ENCODE peak calls at places on chromosomes 7 and 10, in six cellular contexts. A is fibroblast of lung, Q is heart right ventricle, M is foreskin fibroblast, W is suprapubic skin, T is mesothelial cell of epicardium. N is an unnamed sample.

GRCh38 chr10:21675157-21675796 is 141.2 kb downstream of the MLLT10 start:
- DNase-seq in A (peak; percentile 17), Q (no peak), M (peak; percentile 53), W (no peak), T (no peak), N (peak; percentile 14)

GRCh38 chr10:101986277-101986971 is 69.5 kb downstream of the ARMH3 start:
- DNase-seq in A (peak; percentile 20), Q (peak; percentile 41), M (no peak), W (no peak), T (no peak), N (no peak)

GRCh38 chr7:43870316-43870715 is 999 bp upstream of the MRPS24 start:
- DNase-seq in A (no peak), Q (no peak), M (no peak), W (no peak), T (no peak), N (peak; percentile 10)

GRCh38 chr10:114473776-114474175 is 69.5 kb upstream of the AFAP1L2 start:
- DNase-seq in A (no peak), Q (no peak), M (no peak), W (no peak), T (no peak), N (no peak)

GRCh38 chr10:82497451-82497850 is 622.5 kb downstream of the NRG3 start:
- DNase-seq in A (peak; percentile 45), Q (no peak), M (peak; percentile 88), W (no peak), T (no peak), N (no peak)

GRCh38 chr10:86979296-86979818 is 11.1 kb downstream of the ADIRF start:
- DNase-seq in A (no peak), Q (no peak), M (peak; percentile 56), W (no peak), T (no peak), N (no peak)

GRCh38 chr10:3654496-3654895 is 130.5 kb downstream of the KLF6 start:
- DNase-seq in A (peak; percentile 37), Q (no peak), M (peak; percentile 53), W (no peak), T (no peak), N (no peak)

GRCh38 chr10:93121311-93121710 is 47.6 kb downstream of the CYP26A1 start:
- DNase-seq in A (no peak), Q (no peak), M (no peak), W (no peak), T (no peak), N (no peak)

GRCh38 chr10:87816163-87816841 is 1.7 kb downstream of the ATAD1 start:
- DNase-seq in A (no peak), Q (no peak), M (no peak), W (no peak), T (no peak), N (no peak)

GRCh38 chr10:76318171-76318570 is 886.7 kb downstream of the LRMDA start:
- DNase-seq in A (no peak), Q (no peak), M (no peak), W (no peak), T (no peak), N (no peak)

GRCh38 chr10:95295031-95295755 is 4.4 kb upstream of the PDLIM1 start:
- DNase-seq in A (peak; percentile 75), Q (peak; percentile 54), M (peak; percentile 67), W (no peak), T (no peak), N (peak; percentile 46)

GRCh38 chr7:115229401-115230083 is 307.6 kb downstream of the MDFIC start:
- DNase-seq in A (peak; percentile 96), Q (no peak), M (no peak), W (no peak), T (no peak), N (no peak)

GRCh38 chr7:95357623-95358022 is 33.3 kb upstream of the PON1 start:
- DNase-seq in A (no peak), Q (no peak), M (no peak), W (no peak), T (no peak), N (no peak)
- TF ChIP-seq CTCF in A (peak; percentile 30), Q (peak; percentile 10), M (no peak), W (no peak), T (no peak), N (peak; percentile 33)

GRCh38 chr7:5143106-5143505 is 46.9 kb upstream of the WIPI2 start:
- DNase-seq in A (no peak), Q (no peak), M (no peak), W (no peak), T (no peak), N (no peak)

GRCh38 chr7:5143935-5144903 is 45.8 kb upstream of the WIPI2 start:
- DNase-seq in A (peak; percentile 37), Q (no peak), M (peak; percentile 6), W (no peak), T (no peak), N (peak; percentile 3)

GRCh38 chr7:5139998-5140397 is 50.0 kb upstream of the WIPI2 start:
- DNase-seq in A (peak; percentile 3), Q (no peak), M (peak; percentile 41), W (no peak), T (no peak), N (peak; percentile 7)
- TF ChIP-seq CTCF in A (peak; percentile 18), Q (peak; percentile 47), M (peak; percentile 21), W (no peak), T (peak; percentile 37), N (peak; percentile 57)

GRCh38 chr7:140300263-140301131 is 97.8 kb downstream of the SLC37A3 start:
- DNase-seq in A (no peak), Q (no peak), M (no peak), W (no peak), T (no peak), N (no peak)

GRCh38 chr7:140308060-140308459 is 90.3 kb downstream of the SLC37A3 start:
- DNase-seq in A (no peak), Q (no peak), M (no peak), W (no peak), T (no peak), N (no peak)

DNA sequence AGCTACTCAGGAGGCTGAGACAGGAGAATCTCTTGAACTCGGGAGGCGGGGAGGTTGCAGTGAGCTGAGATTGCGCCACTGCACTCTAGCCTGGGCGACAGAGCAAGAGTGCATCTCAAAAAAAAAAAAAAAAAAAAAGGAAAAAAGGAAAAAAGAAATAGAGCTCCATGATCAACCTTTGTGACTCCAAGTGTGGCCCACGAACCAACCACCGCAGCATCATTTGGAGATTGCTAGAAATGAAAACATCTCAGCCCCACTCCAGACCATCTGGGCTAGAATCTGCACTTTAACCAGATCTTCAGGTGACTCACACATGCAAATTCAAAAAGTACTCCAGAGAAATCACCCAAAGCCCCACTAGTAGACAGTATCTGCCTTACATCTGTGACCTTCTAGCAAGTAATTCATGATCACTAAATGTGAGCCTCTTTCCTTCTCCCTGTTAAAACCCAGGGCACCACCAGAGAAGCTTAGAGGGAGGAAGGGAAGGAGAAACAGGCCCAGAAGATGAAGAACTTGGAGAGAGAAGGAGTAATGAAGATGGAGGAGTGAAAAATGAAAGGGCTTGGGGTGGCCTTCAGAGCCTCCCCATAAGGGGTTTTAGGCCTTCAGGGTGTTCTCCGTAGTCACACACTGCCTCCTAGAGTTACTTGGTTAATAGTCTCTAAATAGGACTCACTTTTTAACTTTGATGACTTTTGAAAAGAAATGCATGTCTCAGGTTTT is 94.1 kb downstream of the SLC37A3 start:
- DNase-seq in A (peak; percentile 27), Q (no peak), M (peak; percentile 26), W (no peak), T (no peak), N (no peak)
- TF ChIP-seq CTCF in A (no peak), Q (peak; percentile 68), M (peak; percentile 5), W (no peak), T (no peak), N (peak; percentile 43)

GRCh38 chr7:31761646-31762045 is 74.6 kb downstream of the PPP1R17 start:
- DNase-seq in A (no peak), Q (peak; percentile 30), M (no peak), W (no peak), T (no peak), N (no peak)

GRCh38 chr7:31764457-31764856 is 77.4 kb downstream of the PPP1R17 start:
- DNase-seq in A (peak; percentile 34), Q (no peak), M (no peak), W (no peak), T (no peak), N (no peak)

GRCh38 chr7:31767686-31768358 is 80.8 kb downstream of the PPP1R17 start:
- DNase-seq in A (no peak), Q (no peak), M (no peak), W (no peak), T (no peak), N (no peak)

GRCh38 chr7:31758770-31759169 is 71.8 kb downstream of the PPP1R17 start:
- DNase-seq in A (no peak), Q (no peak), M (no peak), W (no peak), T (no peak), N (no peak)

DNA sequence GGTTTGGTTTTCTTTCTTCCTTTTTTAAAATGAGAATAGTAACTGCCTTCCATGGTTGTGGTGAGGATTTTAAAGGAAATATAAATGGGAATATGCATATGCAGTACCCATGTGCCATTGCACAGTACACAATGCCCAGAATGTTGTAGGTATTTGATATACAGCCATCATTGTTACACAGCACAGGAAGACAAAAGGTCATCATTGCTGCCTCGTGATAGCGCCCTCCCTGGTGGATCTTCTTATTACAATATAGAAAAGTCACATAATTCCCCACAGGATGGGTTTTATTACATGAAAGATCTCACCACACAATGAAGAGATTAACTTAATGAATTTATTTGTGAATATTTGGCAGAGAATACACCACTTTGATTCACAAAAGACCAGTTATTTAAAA is 76.5 kb downstream of the PPP1R17 start:
- DNase-seq in A (no peak), Q (no peak), M (no peak), W (no peak), T (no peak), N (no peak)
- TF ChIP-seq CTCF in A (peak; percentile 7), Q (no peak), M (peak; percentile 13), W (no peak), T (peak; percentile 42), N (peak; percentile 47)

DNA sequence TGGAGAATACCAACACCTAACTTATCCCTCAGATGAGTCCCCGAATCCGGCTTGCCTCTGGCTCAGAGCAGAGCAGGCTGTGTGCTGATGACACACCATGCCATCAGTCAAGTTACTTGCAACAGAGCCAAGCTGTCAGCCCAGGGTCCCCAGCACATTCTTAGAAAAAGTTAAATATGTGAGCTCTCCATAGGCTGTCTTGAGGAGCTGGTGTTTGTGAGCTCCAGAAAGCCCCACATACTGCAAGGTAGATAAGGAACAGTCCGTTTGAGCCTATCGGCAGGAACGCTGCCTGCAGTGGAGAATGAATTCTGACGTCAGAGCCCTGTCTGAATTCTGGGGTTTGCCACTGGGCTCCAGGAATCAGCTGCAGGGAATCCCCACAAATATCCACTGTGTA is 3.8 kb downstream of the SFXN4 start:
- DNase-seq in A (peak; percentile 75), Q (no peak), M (peak; percentile 22), W (no peak), T (no peak), N (no peak)
- TF ChIP-seq CTCF in A (peak; percentile 13), Q (no peak), M (no peak), W (no peak), T (no peak), N (peak; percentile 22)

GRCh38 chr10:45809829-45810228 is 37.5 kb downstream of the AGAP4 start:
- DNase-seq in A (no peak), Q (no peak), M (peak; percentile 19), W (no peak), T (no peak), N (no peak)
- TF ChIP-seq CTCF in A (no peak), Q (no peak), M (no peak), W (no peak), T (no peak), N (peak; percentile 30)

GRCh38 chr10:55019461-55019860 is 218.4 kb upstream of the PCDH15 start:
- DNase-seq in A (peak; percentile 63), Q (no peak), M (no peak), W (no peak), T (no peak), N (no peak)
- TF ChIP-seq CTCF in A (no peak), Q (no peak), M (no peak), W (no peak), T (no peak), N (no peak)

N was measured in brain microvascular endothelial cell.